ENCODE peak calls at places on chromosomes 7 and 10, in four cellular contexts. D is uterus, K is sigmoid colon, N is dorsolateral prefrontal cortex. Q is an unnamed sample.

GRCh38 chr7:141550694-141551079 is 523 bp upstream of the AGK start:
- DNase-seq in N (no peak), D (peak), K (no peak), Q (no peak)

GRCh38 chr7:19587291-19587690 is 121.5 kb downstream of the POLR1F start:
- DNase-seq in N (no peak), D (no peak), K (no peak), Q (no peak)

GRCh38 chr7:43164757-43165156 is 52.3 kb downstream of the HECW1 start:
- DNase-seq in N (no peak), K (no peak), D (no peak), Q (no peak)

GRCh38 chr10:103949728-103950127 is 17.2 kb upstream of the SLK start:
- DNase-seq in N (no peak), K (no peak), D (no peak), Q (no peak)

GRCh38 chr10:78741541-78741940 is 327.2 kb upstream of the ZMIZ1 start:
- DNase-seq in N (no peak), K (no peak), D (no peak), Q (no peak)

GRCh38 chr7:42831051-42831952 is 80.6 kb downstream of the C7orf25 start:
- DNase-seq in N (no peak), D (peak), K (peak), Q (peak)

GRCh38 chr10:1516492-1517224 is 220.7 kb downstream of the ADARB2 start:
- DNase-seq in D (no peak), N (no peak), K (no peak), Q (no peak)

GRCh38 chr10:34698979-34699378 is 116.1 kb downstream of the PARD3 start:
- DNase-seq in K (no peak), N (no peak), D (no peak), Q (no peak)

GRCh38 chr7:142376356-142376997 is 118.6 kb upstream of the PRSS58 start:
- DNase-seq in D (no peak), N (no peak), K (no peak), Q (no peak)

GRCh38 chr10:126387041-126387908 is 1.0 kb downstream of the ADAM12 start:
- DNase-seq in N (peak), D (peak), K (peak), Q (peak)

GRCh38 chr10:102752934-102753664 is 9.4 kb downstream of the WBP1L start:
- DNase-seq in D (peak), N (no peak), K (peak), Q (no peak)

GRCh38 chr7:12730523-12730922 is 43.1 kb downstream of the ARL4A start:
- DNase-seq in N (no peak), K (no peak), D (no peak), Q (no peak)

GRCh38 chr7:12729112-12729511 is 41.7 kb downstream of the ARL4A start:
- DNase-seq in D (peak), K (peak), N (no peak), Q (peak)

GRCh38 chr7:12731775-12732174 is 44.3 kb downstream of the ARL4A start:
- DNase-seq in D (no peak), N (no peak), K (no peak), Q (no peak)

GRCh38 chr7:12731214-12731656 is 43.8 kb downstream of the ARL4A start:
- DNase-seq in D (no peak), N (no peak), K (no peak), Q (no peak)

DNA sequence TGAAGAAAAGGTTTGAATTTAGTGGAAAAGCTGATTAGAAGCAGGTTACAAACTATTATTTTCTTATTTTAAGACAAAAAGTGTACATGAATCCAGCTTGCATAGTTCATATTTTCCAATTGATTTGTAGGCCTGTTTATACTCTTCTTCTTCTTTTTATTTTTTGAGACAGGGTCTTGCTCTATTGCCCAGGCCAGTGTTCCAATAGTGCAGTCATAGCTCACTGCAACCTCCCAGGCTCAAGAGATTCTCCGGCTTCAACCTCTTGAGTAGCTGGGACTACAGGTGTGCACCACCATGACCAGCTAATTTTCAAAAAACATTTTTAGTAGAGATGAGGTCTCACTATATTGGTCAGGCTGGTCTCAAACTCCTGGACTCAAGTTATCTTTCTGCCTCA is 45.0 kb downstream of the ARL4A start:
- DNase-seq in N (no peak), K (no peak), D (no peak), Q (no peak)
- H3K27ac ChIP-seq in N (no peak), K (no peak), D (no peak), Q (no peak)

GRCh38 chr7:29968683-29969457 is 20.7 kb downstream of the SCRN1 start:
- DNase-seq in D (no peak), K (no peak), N (no peak), Q (no peak)
- H3K27ac ChIP-seq in D (no peak), K (no peak), N (peak), Q (no peak)

GRCh38 chr10:16799621-16800020 is 17.6 kb downstream of the RSU1 start:
- DNase-seq in N (no peak), K (no peak), D (no peak), Q (no peak)
- H3K27ac ChIP-seq in N (no peak), K (no peak), D (no peak), Q (no peak)

GRCh38 chr10:114550756-114551290 is 107.3 kb downstream of the ABLIM1 start:
- DNase-seq in N (no peak), D (no peak), K (no peak), Q (no peak)
- H3K27ac ChIP-seq in N (peak), D (peak), K (peak), Q (peak)